ENCODE peak calls at places on chromosomes 5 and 9, in four cellular contexts. I is prostate gland, U is endothelial cell of umbilical vein, Y is spleen. O is an unnamed sample.

GRCh38 chr5:129249891-129250290 is 155.3 kb downstream of the ISOC1 start:
- DNase-seq in I (no peak), Y (no peak), U (no peak), O (no peak)

GRCh38 chr5:179893958-179894895 is 13.5 kb downstream of the TBC1D9B start:
- DNase-seq in Y (no peak), U (no peak), I (no peak), O (no peak)

GRCh38 chr5:149857499-149857898 is 87.1 kb downstream of the PDE6A start:
- DNase-seq in Y (peak; percentile 54), I (peak; percentile 63), U (peak; percentile 62), O (no peak)

GRCh38 chr9:136173648-136174290 is 31.2 kb downstream of the LHX3 start:
- DNase-seq in Y (no peak), U (no peak), I (no peak), O (no peak)

GRCh38 chr5:115735108-115735998 is 81.1 kb downstream of the CDO1 start:
- DNase-seq in Y (no peak), U (no peak), I (no peak), O (no peak)

GRCh38 chr5:79546782-79547428 is 33.0 kb upstream of the HOMER1 start:
- DNase-seq in I (no peak), Y (no peak), U (no peak), O (no peak)

GRCh38 chr5:160769264-160769663 is 82.7 kb downstream of the ATP10B start:
- DNase-seq in I (no peak), U (no peak), Y (no peak), O (no peak)

GRCh38 chr9:79061766-79062165 is 510.0 kb upstream of the TLE4 start:
- DNase-seq in Y (no peak), U (no peak), I (no peak), O (no peak)

GRCh38 chr5:109409061-109409843 is 522 bp downstream of the PJA2 start:
- DNase-seq in I (peak; percentile 63), U (peak; percentile 74), Y (peak; percentile 95), O (peak; percentile 32)
- TF ChIP-seq POLR2A in I (peak; percentile 38), U (no peak), Y (no peak), O (peak; percentile 86)

DNA sequence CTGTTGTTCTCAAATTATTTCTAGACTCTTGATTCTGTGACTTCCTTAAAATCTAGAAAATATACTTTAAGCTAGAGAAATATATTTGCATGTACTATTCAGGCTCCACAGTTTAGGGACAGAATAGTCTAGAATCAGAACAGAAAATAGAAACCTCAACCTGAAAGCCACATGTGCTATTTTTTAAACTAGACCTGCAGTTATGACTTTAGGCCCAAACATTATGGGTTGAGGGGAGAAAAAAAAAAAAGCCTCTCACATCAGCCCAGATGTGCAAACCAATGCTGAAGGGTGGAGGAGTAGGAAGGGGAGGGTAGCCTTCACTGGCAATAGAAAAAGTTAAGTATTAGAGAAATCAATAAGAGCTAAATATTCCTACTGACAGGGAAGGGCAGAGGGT is 35.7 kb downstream of the ELL2 start:
- DNase-seq in U (no peak), Y (no peak), I (no peak), O (no peak)
- TF ChIP-seq POLR2AphosphoS5 in U (no peak), Y (no peak), I (no peak), O (no peak)

GRCh38 chr5:442335-443238 is at the start of gene EXOC3:
- DNase-seq in I (peak; percentile 54), U (peak; percentile 50), Y (peak; percentile 93), O (peak; percentile 98)
- TF ChIP-seq POLR2A in I (no peak), U (peak; percentile 84), Y (no peak), O (peak; percentile 73)

GRCh38 chr5:53288511-53288910 is 179.0 kb upstream of the MOCS2 start:
- DNase-seq in I (no peak), Y (no peak), U (no peak), O (no peak)

GRCh38 chr5:53291047-53291446 is 181.5 kb upstream of the MOCS2 start:
- DNase-seq in U (no peak), I (no peak), Y (no peak), O (no peak)

GRCh38 chr5:53287573-53287972 is 178.0 kb upstream of the MOCS2 start:
- DNase-seq in U (no peak), I (no peak), Y (no peak), O (no peak)

DNA sequence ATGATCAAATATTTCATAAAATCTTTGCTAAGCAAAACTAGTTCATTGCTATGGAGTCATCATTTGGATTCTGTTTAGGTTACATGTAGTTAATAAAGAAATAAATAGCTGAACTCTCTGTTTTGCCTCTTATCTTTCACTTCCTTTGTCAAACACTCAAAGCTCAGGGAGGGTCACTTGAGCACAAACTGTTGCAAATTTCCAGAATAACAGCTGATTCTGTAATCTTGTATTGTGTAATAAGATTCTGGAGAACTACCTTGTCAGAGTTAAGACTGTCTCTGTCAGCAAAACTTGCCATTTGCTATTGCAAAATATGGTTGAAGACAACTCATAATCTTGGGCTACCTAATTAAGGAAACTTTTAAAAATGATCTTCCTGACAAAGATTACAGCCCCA is 182.0 kb upstream of the MOCS2 start:
- DNase-seq in U (no peak), I (no peak), Y (no peak), O (no peak)
- TF ChIP-seq POLR2AphosphoS5 in U (no peak), I (no peak), Y (no peak), O (no peak)

DNA sequence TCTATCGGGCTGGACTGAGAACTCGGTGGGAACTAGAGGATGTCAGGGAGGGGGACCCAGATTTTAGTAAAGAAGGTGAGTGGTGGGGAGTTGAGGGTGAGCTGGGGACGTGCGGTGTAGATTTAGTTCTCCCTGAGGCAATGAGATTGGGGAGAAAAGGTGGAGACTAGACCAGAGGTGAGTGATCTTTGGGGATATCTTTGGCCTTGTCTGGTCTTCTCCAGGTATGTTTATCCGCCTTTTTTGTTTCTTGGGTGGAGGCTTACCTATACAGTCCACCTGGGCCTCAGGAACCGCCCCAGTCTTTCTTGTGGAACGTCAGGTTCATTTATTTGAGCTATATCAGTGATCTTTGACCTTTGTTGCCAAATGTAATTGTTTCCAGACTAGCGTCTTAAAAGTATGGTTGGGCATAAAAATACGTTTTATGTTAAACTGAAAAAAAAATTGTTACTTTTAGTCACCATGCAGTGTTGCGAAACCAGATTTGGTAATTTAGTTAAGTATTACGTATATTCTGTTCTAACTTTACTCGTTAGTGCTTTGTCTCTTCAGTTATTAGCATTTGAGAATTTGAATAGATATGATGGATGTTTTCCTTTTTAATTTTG is 790 bp downstream of the UBAP1 start:
- DNase-seq in Y (no peak), U (peak; percentile 24), I (peak; percentile 7), O (peak; percentile 28)
- TF ChIP-seq POLR2A in Y (no peak), U (no peak), I (no peak), O (no peak)

GRCh38 chr5:132469380-132470372 is 20.9 kb downstream of the IRF1 start:
- DNase-seq in I (no peak), U (no peak), Y (peak; percentile 53), O (no peak)
- TF ChIP-seq POLR2AphosphoS5 in I (no peak), U (no peak), Y (no peak), O (no peak)

GRCh38 chr5:10600629-10601245 is 36.9 kb downstream of the ANKRD33B start:
- DNase-seq in I (no peak), U (no peak), Y (no peak), O (no peak)

GRCh38 chr5:10599828-10600227 is 36.0 kb downstream of the ANKRD33B start:
- DNase-seq in I (no peak), Y (no peak), U (no peak), O (no peak)

GRCh38 chr5:10602031-10602806 is 38.3 kb downstream of the ANKRD33B start:
- DNase-seq in Y (no peak), U (no peak), I (no peak), O (no peak)

GRCh38 chr5:10599113-10599512 is 35.2 kb downstream of the ANKRD33B start:
- DNase-seq in U (no peak), Y (no peak), I (no peak), O (no peak)

DNA sequence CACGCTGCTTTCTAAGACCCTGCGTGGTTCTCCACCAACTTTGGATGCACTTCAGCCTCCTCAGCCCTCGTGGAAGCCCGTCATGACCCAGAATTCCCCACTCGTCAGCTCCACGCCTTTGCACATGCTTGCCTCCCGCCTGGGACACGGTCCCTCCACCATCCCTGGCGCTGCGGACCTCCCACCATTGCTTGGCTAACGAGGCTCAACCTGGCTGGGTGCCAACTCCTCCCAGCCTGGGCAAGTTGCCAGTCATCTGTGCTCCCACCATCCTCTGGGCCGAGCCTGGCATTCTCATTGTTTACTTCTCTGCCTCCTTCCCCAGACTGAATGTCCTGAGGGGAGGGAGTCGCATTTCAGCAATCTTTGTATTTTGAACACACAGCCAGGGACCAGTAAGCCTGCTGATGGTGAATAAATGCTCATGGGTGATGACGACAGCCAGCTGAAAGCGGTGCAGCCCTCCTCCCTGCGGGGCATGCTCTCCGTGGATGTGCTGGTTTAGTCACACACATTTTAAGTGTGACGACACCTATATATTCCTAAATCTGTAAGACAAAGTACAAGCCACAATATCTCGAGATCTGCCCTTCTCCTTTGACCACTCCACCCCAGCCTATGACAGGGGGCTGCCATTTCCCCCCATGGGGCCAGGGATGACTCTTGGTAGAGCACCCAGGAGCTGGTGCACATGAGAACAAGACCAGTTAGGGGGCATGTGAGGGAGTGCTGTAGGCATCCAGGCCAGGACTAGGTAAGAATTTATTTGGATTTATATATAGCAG is 37.6 kb downstream of the ANKRD33B start:
- DNase-seq in Y (no peak), I (peak; percentile 58), U (peak; percentile 97), O (no peak)
- TF ChIP-seq POLR2A in Y (no peak), I (no peak), U (no peak), O (no peak)

GRCh38 chr9:130450344-130451003 is 5.7 kb downstream of the ASS1 start:
- DNase-seq in I (no peak), U (no peak), Y (no peak), O (no peak)
- TF ChIP-seq POLR2AphosphoS5 in I (no peak), U (no peak), Y (no peak), O (no peak)